ENCODE peak calls at places on chromosomes 1 and 21, in six cellular contexts. B is endothelial cell of umbilical vein, F is heart left ventricle, H is tibial nerve, C is astrocyte, V is spleen. X is an unnamed sample.

GRCh38 chr1:202411421-202411820 is 62.9 kb downstream of the PPP1R12B start:
- DNase-seq in C (no peak), H (no peak), F (no peak), B (no peak), V (no peak), X (no peak)

GRCh38 chr21:44708213-44708865 is 3.0 kb downstream of the TSPEAR start:
- DNase-seq in C (no peak), H (no peak), F (no peak), B (no peak), V (peak; percentile 54), X (no peak)

GRCh38 chr21:32482565-32483292 is 70.2 kb downstream of the EVA1C start:
- DNase-seq in F (no peak), B (no peak), H (no peak), C (no peak), V (no peak), X (no peak)

GRCh38 chr1:4701276-4701675 is 46.9 kb downstream of the AJAP1 start:
- DNase-seq in H (no peak), C (no peak), V (no peak), B (no peak), F (no peak), X (no peak)

GRCh38 chr21:44578371-44579055 is 1.9 kb downstream of the KRTAP10-5 start:
- DNase-seq in B (no peak), F (no peak), C (no peak), H (no peak), V (peak; percentile 41), X (no peak)

GRCh38 chr1:180501865-180502360 is 464 bp downstream of the ACBD6 start:
- DNase-seq in B (no peak), C (no peak), F (no peak), H (no peak), V (no peak), X (peak; percentile 63)

GRCh38 chr21:33384851-33385331 is 18.3 kb upstream of the IFNGR2 start:
- DNase-seq in F (no peak), H (no peak), V (no peak), B (no peak), C (peak; percentile 93), X (peak; percentile 28)

GRCh38 chr21:18252686-18253085 is 8.1 kb downstream of the CHODL start:
- DNase-seq in F (no peak), C (no peak), B (no peak), V (no peak), H (no peak), X (no peak)

GRCh38 chr1:207495816-207496792 is at the start of gene CR1:
- DNase-seq in H (no peak), V (peak; percentile 92), B (no peak), F (peak; percentile 34), C (peak; percentile 3), X (peak; percentile 6)

GRCh38 chr1:33181906-33182305 is at the start of gene TRIM62:
- DNase-seq in B (peak; percentile 81), F (peak; percentile 91), V (peak; percentile 95), C (peak; percentile 58), H (peak; percentile 82), X (peak; percentile 88)

GRCh38 chr1:179166663-179167417 is 62.6 kb downstream of the ABL2 start:
- DNase-seq in V (no peak), F (no peak), H (no peak), C (peak; percentile 74), B (no peak), X (no peak)

GRCh38 chr21:20220586-20220985 is 777.6 kb upstream of the NCAM2 start:
- DNase-seq in V (no peak), H (no peak), B (no peak), C (no peak), F (no peak), X (no peak)

GRCh38 chr1:18974616-18975015 is 18.1 kb upstream of the IFFO2 start:
- DNase-seq in B (no peak), V (no peak), C (no peak), F (no peak), H (no peak), X (no peak)

GRCh38 chr1:9651565-9652378 is at the start of gene PIK3CD:
- DNase-seq in B (no peak), V (peak; percentile 93), C (peak; percentile 44), F (no peak), H (no peak), X (peak; percentile 64)

GRCh38 chr1:200038987-200039848 is 11.7 kb downstream of the NR5A2 start:
- DNase-seq in V (peak; percentile 81), B (peak; percentile 65), F (peak; percentile 47), H (no peak), C (no peak), X (peak; percentile 31)

GRCh38 chr21:45310446-45310845 is 22.8 kb upstream of the POFUT2 start:
- DNase-seq in B (no peak), F (no peak), C (no peak), H (no peak), V (peak; percentile 59), X (no peak)

GRCh38 chr1:183882328-183883167 is 77.6 kb downstream of the RGL1 start:
- DNase-seq in C (no peak), V (no peak), H (no peak), B (no peak), F (no peak), X (no peak)

GRCh38 chr21:44892536-44893277 is 19.2 kb upstream of the PTTG1IP start:
- DNase-seq in V (peak; percentile 93), C (no peak), B (peak; percentile 54), F (peak; percentile 66), H (peak; percentile 49), X (peak; percentile 72)

GRCh38 chr1:115911298-115911697 is 65.0 kb upstream of the SLC22A15 start:
- DNase-seq in V (no peak), C (no peak), H (no peak), B (no peak), F (no peak), X (no peak)

GRCh38 chr1:89451011-89451410 is 73.6 kb upstream of the LRRC8B start:
- DNase-seq in B (no peak), F (no peak), V (no peak), C (peak; percentile 75), H (no peak), X (no peak)

GRCh38 chr21:14482165-14482564 is 64.0 kb downstream of the SAMSN1 start:
- DNase-seq in F (peak; percentile 17), V (no peak), C (no peak), B (no peak), H (no peak), X (no peak)

GRCh38 chr1:7770939-7771672 is at the start of gene VAMP3:
- DNase-seq in B (peak; percentile 83), C (peak; percentile 44), H (peak; percentile 82), F (peak; percentile 94), V (peak; percentile 95), X (peak; percentile 80)

GRCh38 chr1:25098717-25099116 is 133.6 kb downstream of the SYF2 start:
- DNase-seq in V (no peak), B (no peak), H (no peak), F (no peak), C (no peak), X (no peak)

GRCh38 chr1:7117599-7118281 is 332.5 kb downstream of the CAMTA1 start:
- DNase-seq in V (no peak), H (peak; percentile 17), B (no peak), C (peak; percentile 97), F (no peak), X (no peak)

GRCh38 chr1:18798533-18799445 is 60.7 kb downstream of the TAS1R2 start:
- DNase-seq in C (no peak), B (no peak), V (no peak), F (no peak), H (no peak), X (no peak)

GRCh38 chr1:155976062-155976912 is 2.1 kb downstream of the ARHGEF2 start:
- DNase-seq in F (peak; percentile 81), V (peak; percentile 85), B (no peak), H (peak; percentile 47), C (peak; percentile 56), X (no peak)
- H3K4me1 ChIP-seq in F (peaks cover 80% of the 10 kb centered on the region), V (peaks cover 77% of the 10 kb centered on the region), B (peaks cover 74% of the 10 kb centered on the region), H (peaks cover 68% of the 10 kb centered on the region), C (peaks cover 66% of the 10 kb centered on the region), X (peaks cover 68% of the 10 kb centered on the region)

DNA sequence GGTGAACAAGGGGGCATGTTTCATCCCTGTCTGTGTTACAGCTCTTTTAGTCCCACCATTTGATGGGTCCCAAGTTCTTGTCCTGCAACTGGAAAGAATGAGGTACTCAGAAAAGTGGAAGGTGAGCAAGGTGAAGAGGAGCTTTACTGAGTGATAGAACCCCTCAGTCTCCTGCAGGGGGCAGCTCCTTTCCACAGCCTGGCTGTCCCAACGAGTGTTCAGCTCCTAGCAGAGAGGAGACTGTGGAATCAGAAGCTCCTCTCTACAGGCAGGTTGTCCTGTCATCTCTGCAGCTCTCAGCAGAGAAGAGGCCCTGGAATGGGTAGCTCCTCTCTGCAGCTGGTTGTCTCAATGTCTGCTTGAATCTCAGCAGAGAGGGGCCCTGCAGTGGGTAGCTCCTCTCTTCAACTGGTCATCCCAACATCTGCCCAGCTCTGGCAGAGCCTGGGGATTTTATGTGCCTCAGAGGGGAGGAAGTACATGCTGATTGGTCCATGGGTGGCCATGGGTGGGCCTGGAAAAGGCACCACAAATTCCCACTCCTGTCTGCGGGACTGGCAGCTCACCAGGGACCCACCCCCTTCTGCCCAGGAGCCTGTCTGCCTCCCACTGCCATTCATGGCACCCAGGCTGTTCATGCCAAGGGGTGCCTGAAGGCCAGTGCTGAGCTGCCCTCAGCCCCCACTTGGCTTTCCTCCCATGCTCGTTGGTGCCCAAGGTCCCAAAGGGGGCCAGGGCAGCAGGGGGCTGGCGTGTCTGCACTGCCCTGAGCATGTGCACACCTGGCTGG is 25.7 kb downstream of the LDLRAD1 start:
- DNase-seq in C (no peak), F (no peak), B (no peak), V (no peak), H (no peak), X (no peak)
- TF ChIP-seq CTCF in C (no peak), F (no peak), B (peak; percentile 39), V (no peak), H (no peak), X (no peak)

GRCh38 chr1:51636765-51637522 is 20.1 kb downstream of the OSBPL9 start:
- DNase-seq in C (peak; percentile 87), H (no peak), V (no peak), F (no peak), B (peak; percentile 64), X (no peak)

GRCh38 chr1:51636191-51636590 is 19.3 kb downstream of the OSBPL9 start:
- DNase-seq in B (no peak), F (no peak), H (no peak), C (no peak), V (no peak), X (no peak)

GRCh38 chr1:51638350-51638749 is 21.5 kb downstream of the OSBPL9 start:
- DNase-seq in H (no peak), C (no peak), F (no peak), V (no peak), B (no peak), X (no peak)

GRCh38 chr1:51642739-51643142 is 25.8 kb downstream of the OSBPL9 start:
- DNase-seq in C (peak; percentile 93), V (no peak), F (no peak), H (no peak), B (peak; percentile 68), X (no peak)

DNA sequence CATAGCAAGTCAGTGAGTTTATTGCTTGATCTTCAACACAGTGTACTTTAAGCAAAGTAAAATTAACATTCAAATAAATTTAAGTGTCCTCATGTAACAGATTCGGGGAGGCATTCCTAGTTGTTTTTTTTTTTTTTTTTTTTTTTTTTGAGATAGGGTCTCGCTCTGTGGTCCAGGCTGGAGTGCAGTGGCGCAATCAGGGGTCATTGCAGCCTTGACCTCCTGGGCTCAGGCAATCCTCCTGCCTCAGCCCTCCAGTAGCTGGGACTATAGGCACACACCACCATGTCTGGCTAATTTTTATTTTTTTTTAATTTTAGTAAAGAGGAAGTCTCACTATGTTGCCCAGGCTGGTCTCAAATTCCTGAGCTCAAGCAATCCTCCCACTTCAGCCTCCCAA is 22.8 kb downstream of the OSBPL9 start:
- DNase-seq in B (no peak), H (no peak), F (no peak), V (no peak), C (no peak), X (no peak)
- H3K4me1 ChIP-seq in B (peaks cover 17% of the 10 kb centered on the region), H (peaks cover 32% of the 10 kb centered on the region), F (peaks cover 60% of the 10 kb centered on the region), V (peaks cover 4% of the 10 kb centered on the region), C (peaks cover 35% of the 10 kb centered on the region), X (no peaks in the 10 kb centered on the region)

GRCh38 chr1:231731262-231731661 is 104.7 kb downstream of the DISC1 start:
- DNase-seq in F (no peak), C (no peak), V (no peak), H (no peak), B (no peak), X (no peak)
- TF ChIP-seq CTCF in F (no peak), C (no peak), V (no peak), H (no peak), B (no peak), X (no peak)

X was measured in OCI-LY7.